ENCODE peak calls at places on chromosomes 16 and 17, in five cellular contexts. U is uterus, G is nephron progenitor cell, W is T-helper 2 cell, Z is T follicular helper cell. Q is an unnamed sample.
A peak's percentile ranks its signal among the peaks of the same experiment; 100 is the strongest.

GRCh38 chr16:56262148-56262878 is 71.0 kb downstream of the GNAO1 start:
- DNase-seq in U (no peak), G (no peak), W (peak; percentile 78), Z (peak; percentile 50), Q (no peak)

GRCh38 chr17:16446338-16446983 is 31.1 kb downstream of the TRPV2 start:
- DNase-seq in U (no peak), G (no peak), W (no peak), Z (no peak), Q (no peak)

GRCh38 chr16:89404561-89404960 is 85.8 kb downstream of the ANKRD11 start:
- DNase-seq in U (no peak), G (no peak), W (no peak), Z (no peak), Q (no peak)

GRCh38 chr17:50149425-50150353 is 788 bp downstream of the PPP1R9B start:
- DNase-seq in U (peak; percentile 52), G (peak; percentile 72), W (peak; percentile 77), Z (peak; percentile 54), Q (peak; percentile 61)

GRCh38 chr16:30972872-30973271 is 12.1 kb upstream of the HSD3B7 start:
- DNase-seq in U (no peak), G (no peak), W (no peak), Z (no peak), Q (no peak)

GRCh38 chr16:28082624-28083023 is 19.1 kb upstream of the GSG1L start:
- DNase-seq in U (no peak), G (no peak), W (no peak), Z (no peak), Q (no peak)

GRCh38 chr17:68197997-68198930 is 49.6 kb upstream of the AMZ2 start:
- DNase-seq in U (no peak), G (peak; percentile 15), W (peak; percentile 32), Z (no peak), Q (no peak)

GRCh38 chr17:63445571-63446217 is 412 bp downstream of the CYB561 start:
- DNase-seq in U (peak; percentile 32), G (peak; percentile 57), W (no peak), Z (peak; percentile 55), Q (peak; percentile 86)

GRCh38 chr16:46885960-46886763 is 2.0 kb downstream of the GPT2 start:
- DNase-seq in U (no peak), G (peak; percentile 18), W (no peak), Z (no peak), Q (no peak)

GRCh38 chr17:35117984-35118383 is 1.7 kb downstream of the RAD51D start:
- DNase-seq in U (no peak), G (no peak), W (peak; percentile 76), Z (no peak), Q (no peak)

GRCh38 chr17:81206657-81207056 is 16.1 kb downstream of the CEP131 start:
- DNase-seq in U (no peak), G (no peak), W (no peak), Z (no peak), Q (no peak)

GRCh38 chr16:11329080-11329491 is 16.2 kb upstream of the RMI2 start:
- DNase-seq in U (no peak), G (no peak), W (peak; percentile 45), Z (no peak), Q (no peak)

GRCh38 chr16:77273-77806 is 685 bp upstream of the MPG start:
- DNase-seq in U (peak; percentile 64), G (peak; percentile 54), W (peak; percentile 48), Z (no peak), Q (peak; percentile 71)

GRCh38 chr17:5203178-5203907 is 11.7 kb upstream of the ZNF594 start:
- DNase-seq in U (no peak), G (no peak), W (no peak), Z (no peak), Q (peak; percentile 38)

GRCh38 chr16:88928405-88929375 is 48.3 kb downstream of the CBFA2T3 start:
- DNase-seq in U (no peak), G (no peak), W (no peak), Z (no peak), Q (no peak)

GRCh38 chr17:75515229-75515522 is 161 bp downstream of the CASKIN2 start:
- DNase-seq in U (no peak), G (no peak), W (no peak), Z (no peak), Q (no peak)

GRCh38 chr16:83794874-83795273 is 12.9 kb upstream of the HSBP1 start:
- DNase-seq in U (no peak), G (no peak), W (no peak), Z (no peak), Q (no peak)

GRCh38 chr16:65176603-65177002 is 54.7 kb upstream of the CDH11 start:
- DNase-seq in U (peak; percentile 60), G (no peak), W (no peak), Z (no peak), Q (peak; percentile 68)